ENCODE peak calls at places on chromosome 13, in ten cellular contexts. M, W, O, T, P, I, X, R, U and Q are unnamed samples.

GRCh38 chr13:99756281-99756680 is 215.3 kb downstream of the ZIC5 start:
- DNase-seq in M (no peak), W (no peak), O (no peak), T (no peak), P (no peak), I (no peak), X (no peak), R (no peak), U (no peak), Q (no peak)

GRCh38 chr13:110173247-110173818 is 133.6 kb downstream of the COL4A1 start:
- DNase-seq in M (no peak), W (no peak), O (no peak), T (no peak), P (no peak), I (no peak), X (no peak), R (no peak), U (no peak), Q (no peak)

GRCh38 chr13:51233117-51233826 is 11.1 kb downstream of the FAM124A start:
- DNase-seq in M (no peak), W (no peak), O (no peak), T (no peak), P (no peak), I (no peak), X (no peak), R (no peak), U (no peak), Q (no peak)

GRCh38 chr13:77002590-77003190 is 10.8 kb downstream of the CLN5 start:
- DNase-seq in M (no peak), W (no peak), O (no peak), T (no peak), P (no peak), I (no peak), X (no peak), R (no peak), U (peak), Q (no peak)

GRCh38 chr13:113895436-113895835 is 31.6 kb upstream of the GAS6 start:
- DNase-seq in M (no peak), W (no peak), O (no peak), T (no peak), P (no peak), I (no peak), X (no peak), R (no peak), U (no peak), Q (no peak)

GRCh38 chr13:25494708-25495411 is 123.1 kb downstream of the ATP8A2 start:
- DNase-seq in M (no peak), W (no peak), O (peak), T (no peak), P (no peak), I (no peak), X (no peak), R (no peak), U (no peak), Q (no peak)

GRCh38 chr13:78420814-78421213 is 182.5 kb downstream of the POU4F1 start:
- DNase-seq in M (no peak), W (no peak), O (no peak), T (no peak), P (no peak), I (no peak), X (peak), R (no peak), U (no peak), Q (no peak)

GRCh38 chr13:114110091-114110829 is 22.2 kb downstream of the RASA3 start:
- DNase-seq in M (peak), W (no peak), O (peak), T (peak), P (peak), I (peak), X (no peak), R (peak), U (peak), Q (peak)

GRCh38 chr13:28718186-28718537 is 608 bp downstream of the SLC46A3 start:
- DNase-seq in M (no peak), W (no peak), O (peak), T (no peak), P (no peak), I (no peak), X (no peak), R (no peak), U (no peak), Q (no peak)

GRCh38 chr13:66805657-66806056 is 424.5 kb downstream of the PCDH9 start:
- DNase-seq in M (no peak), W (no peak), O (no peak), T (no peak), P (no peak), I (no peak), X (peak), R (no peak), U (no peak), Q (no peak)